ENCODE peak calls at places on chromosomes 13 and 19, in seven cellular contexts. K, U, D, T, A, O and Y are unnamed samples.
A peak's percentile ranks its signal among the peaks of the same experiment; 100 is the strongest.

GRCh38 chr13:32234914-32235313 is 80.2 kb downstream of the ZAR1L start:
- DNase-seq in T (no peak), K (no peak), U (no peak), O (no peak), D (no peak), A (no peak), Y (no peak)

GRCh38 chr13:48222358-48223015 is 10.5 kb upstream of the ITM2B start:
- DNase-seq in O (peak; percentile 60), U (peak; percentile 19), D (no peak), K (peak; percentile 76), T (peak; percentile 42), A (peak; percentile 89), Y (no peak)

GRCh38 chr13:75442736-75443234 is 39.2 kb downstream of the TBC1D4 start:
- DNase-seq in O (no peak), K (peak; percentile 46), U (peak; percentile 21), T (peak; percentile 13), D (no peak), A (peak; percentile 20), Y (no peak)

GRCh38 chr19:46040952-46041500 is at the start of gene IGFL4:
- DNase-seq in A (peak; percentile 8), T (no peak), U (no peak), D (no peak), O (no peak), K (peak; percentile 14), Y (no peak)

GRCh38 chr13:107296804-107297203 is 728.9 kb upstream of the ARGLU1 start:
- DNase-seq in D (no peak), A (peak; percentile 20), U (no peak), K (peak; percentile 26), O (no peak), T (peak; percentile 71), Y (no peak)

GRCh38 chr13:79404985-79405384 is 1.1 kb downstream of the RBM26 start:
- DNase-seq in T (no peak), D (no peak), O (no peak), K (no peak), A (no peak), U (no peak), Y (no peak)

GRCh38 chr19:54190942-54191670 is at the start of gene TSEN34:
- DNase-seq in A (peak; percentile 88), K (peak; percentile 84), O (peak; percentile 86), T (peak; percentile 75), U (peak; percentile 90), D (peak; percentile 83), Y (peak; percentile 88)

GRCh38 chr19:18898533-18899408 is 2.8 kb upstream of the CERS1 start:
- DNase-seq in T (no peak), D (no peak), O (no peak), A (no peak), U (no peak), K (no peak), Y (no peak)

GRCh38 chr13:43884221-43884620 is 4.5 kb downstream of the LACC1 start:
- DNase-seq in U (no peak), D (no peak), K (no peak), O (no peak), A (no peak), T (no peak), Y (no peak)

GRCh38 chr19:17285415-17286135 is 3.9 kb downstream of the ANKLE1 start:
- DNase-seq in O (no peak), A (no peak), K (no peak), D (no peak), U (no peak), T (no peak), Y (no peak)

GRCh38 chr13:113880651-113881611 is 17.1 kb upstream of the GAS6 start:
- DNase-seq in U (no peak), T (no peak), A (no peak), D (no peak), K (no peak), O (no peak), Y (no peak)

GRCh38 chr13:65966991-65967451 is 1263.1 kb downstream of the PCDH9 start:
- DNase-seq in T (peak; percentile 45), O (no peak), D (no peak), K (peak; percentile 23), U (no peak), A (peak; percentile 15), Y (no peak)

GRCh38 chr13:103799028-103799427 is 732.8 kb upstream of the SLC10A2 start:
- DNase-seq in U (no peak), D (no peak), A (no peak), K (no peak), T (no peak), O (no peak), Y (no peak)

GRCh38 chr19:33215438-33216197 is 10.0 kb downstream of the SLC7A10 start:
- DNase-seq in A (no peak), U (no peak), O (no peak), D (no peak), T (no peak), K (no peak), Y (no peak)

GRCh38 chr13:20824762-20825161 is 51.0 kb upstream of the EEF1AKMT1 start:
- DNase-seq in K (peak; percentile 30), T (peak; percentile 87), O (no peak), A (peak; percentile 70), D (no peak), U (no peak), Y (no peak)

GRCh38 chr19:40716031-40716654 is 543 bp downstream of the COQ8B start:
- DNase-seq in O (peak; percentile 47), T (peak; percentile 95), D (no peak), K (no peak), U (no peak), A (no peak), Y (peak; percentile 52)

GRCh38 chr19:55650602-55651230 is 2.7 kb downstream of the CCDC106 start:
- DNase-seq in T (no peak), A (no peak), U (no peak), O (no peak), K (no peak), D (no peak), Y (no peak)

GRCh38 chr19:54481326-54481930 is 8.3 kb upstream of the CDC42EP5 start:
- DNase-seq in D (peak; percentile 74), K (peak; percentile 48), T (peak; percentile 33), O (no peak), A (peak; percentile 49), U (no peak), Y (no peak)

GRCh38 chr19:38307076-38307475 is 3.0 kb downstream of the C19orf33 start:
- DNase-seq in D (no peak), O (no peak), T (no peak), K (no peak), U (no peak), A (no peak), Y (no peak)

GRCh38 chr19:17086811-17087210 is 11.2 kb downstream of the MYO9B start:
- DNase-seq in U (no peak), A (peak; percentile 73), T (peak; percentile 10), O (no peak), K (no peak), D (no peak), Y (no peak)

DNA sequence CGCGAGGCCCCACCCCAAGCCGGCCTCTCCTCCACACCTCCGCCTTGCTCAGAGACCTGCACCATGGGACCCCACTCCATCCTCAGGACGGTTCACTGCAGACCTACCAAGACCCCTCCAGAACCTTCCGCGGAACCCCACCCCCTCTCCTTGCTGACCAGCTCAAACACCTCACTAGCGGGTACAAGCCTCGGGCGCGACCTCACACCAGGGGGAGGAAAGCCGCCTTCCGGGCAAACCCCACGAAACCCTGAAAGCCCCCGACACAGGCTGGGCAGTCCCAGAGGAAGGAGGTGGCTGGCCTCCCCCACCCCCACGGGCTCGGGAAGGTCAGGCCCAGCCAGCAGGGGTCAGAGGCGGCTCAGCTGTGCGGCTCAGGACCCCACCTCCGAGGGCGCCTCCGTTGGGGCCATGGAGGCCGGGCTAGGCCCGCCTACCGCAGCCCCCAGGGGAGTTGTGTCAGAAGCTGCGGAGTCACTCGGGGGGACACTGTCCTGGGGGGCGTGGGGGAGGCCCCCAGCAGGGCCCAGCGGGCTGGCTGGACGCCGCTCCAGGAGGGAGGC is 9.8 kb downstream of the GRIN3B start:
- DNase-seq in D (no peak), A (no peak), K (no peak), O (no peak), U (no peak), T (no peak), Y (no peak)
- TF ChIP-seq CTCF in D (no peak), A (no peak), K (no peak), O (no peak), U (no peak), T (no peak), Y (no peak)

GRCh38 chr13:100648354-100648753 is 26.2 kb downstream of the TMTC4 start:
- DNase-seq in U (no peak), T (peak; percentile 8), A (no peak), O (no peak), D (no peak), K (no peak), Y (no peak)

GRCh38 chr13:100645382-100645781 is 29.2 kb downstream of the TMTC4 start:
- DNase-seq in O (no peak), T (no peak), U (no peak), A (no peak), K (no peak), D (no peak), Y (no peak)

GRCh38 chr13:100644328-100644727 is 30.3 kb downstream of the TMTC4 start:
- DNase-seq in K (peak; percentile 15), T (peak; percentile 37), D (no peak), U (no peak), A (peak; percentile 8), O (no peak), Y (no peak)

GRCh38 chr13:100646871-100647270 is 27.7 kb downstream of the TMTC4 start:
- DNase-seq in A (no peak), D (no peak), T (no peak), K (no peak), U (no peak), O (no peak), Y (no peak)

GRCh38 chr13:100646030-100646673 is 28.4 kb downstream of the TMTC4 start:
- DNase-seq in U (no peak), K (peak; percentile 25), T (peak; percentile 31), D (peak; percentile 17), O (no peak), A (peak; percentile 42), Y (no peak)
- TF ChIP-seq CTCF in U (no peak), K (peak; percentile 30), T (peak; percentile 48), D (peak; percentile 64), O (no peak), A (peak; percentile 61), Y (peak; percentile 7)

DNA sequence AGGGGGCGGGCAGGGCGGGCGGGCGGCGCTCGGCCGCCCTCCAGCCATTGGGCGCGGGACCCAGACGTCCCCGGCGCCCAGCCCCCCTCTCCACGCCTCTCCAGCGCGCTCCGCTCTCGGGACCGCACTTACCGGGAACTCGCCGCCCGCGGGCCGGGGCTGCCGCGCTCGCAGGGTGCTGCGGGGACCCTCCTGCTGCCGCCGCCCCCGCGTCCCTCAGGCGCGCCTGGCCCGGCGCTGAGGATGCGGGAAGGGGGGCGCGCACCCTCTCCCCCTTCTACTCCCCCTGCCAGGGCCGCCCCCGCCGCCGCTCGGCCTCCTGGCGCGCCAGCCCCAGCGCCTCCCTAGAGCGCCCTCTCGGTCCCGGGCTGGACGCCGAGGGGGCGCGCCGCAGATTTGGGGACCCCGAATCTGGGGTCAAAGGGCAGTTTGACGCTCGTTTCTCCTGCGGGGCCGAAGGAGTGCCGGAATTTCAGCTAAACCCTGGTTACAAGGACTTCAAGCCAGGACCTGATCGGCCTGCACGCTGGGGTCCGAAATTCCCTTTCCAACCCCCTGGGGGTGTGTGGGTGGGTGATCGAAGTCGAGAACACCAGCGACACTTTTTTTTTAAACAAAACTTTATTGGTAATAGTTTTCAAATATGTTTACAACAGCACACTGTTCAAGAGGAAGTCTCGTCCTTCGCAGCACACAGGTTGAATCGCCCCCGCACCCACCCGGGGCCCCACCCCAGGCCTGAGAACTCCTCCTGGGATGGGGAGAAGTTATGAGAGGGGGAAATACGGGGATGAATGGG is 734 bp upstream of the SAMD1 start:
- DNase-seq in T (peak; percentile 64), D (peak; percentile 44), A (peak; percentile 59), K (peak; percentile 79), O (no peak), U (peak; percentile 89), Y (peak; percentile 54)
- TF ChIP-seq CTCF in T (peak; percentile 16), D (peak; percentile 44), A (peak; percentile 23), K (peak; percentile 29), O (peak; percentile 16), U (no peak), Y (peak; percentile 27)

GRCh38 chr19:44807652-44808462 is 1.0 kb upstream of the BCAM start:
- DNase-seq in U (peak; percentile 40), K (peak; percentile 43), T (peak; percentile 34), D (peak; percentile 63), A (peak; percentile 50), O (no peak), Y (no peak)
- TF ChIP-seq CTCF in U (no peak), K (peak; percentile 48), T (peak; percentile 59), D (peak; percentile 53), A (peak; percentile 61), O (peak; percentile 28), Y (no peak)